ENCODE peak calls at places on chromosome 3, in six cellular contexts. M is Panc1, N is OCI-LY7, G is suprapubic skin, Q is body of pancreas, B is fibroblast of the aortic adventitia. T is an unnamed sample.

GRCh38 chr3:177538743-177539730 is 341.8 kb upstream of the TBL1XR1 start:
- DNase-seq in M (no peak), N (peak; percentile 25), G (no peak), Q (no peak), B (no peak), T (no peak)

GRCh38 chr3:4994144-4994730 is 15.0 kb downstream of the BHLHE40 start:
- DNase-seq in M (no peak), N (no peak), G (no peak), Q (no peak), B (peak; percentile 41), T (peak; percentile 86)

GRCh38 chr3:161266731-161267150 is 45.6 kb downstream of the NMD3 start:
- DNase-seq in M (peak; percentile 84), N (no peak), G (no peak), Q (no peak), B (peak; percentile 59), T (peak; percentile 84)

GRCh38 chr3:192571197-192571791 is 156.0 kb downstream of the FGF12 start:
- DNase-seq in M (peak; percentile 17), N (no peak), G (no peak), Q (peak; percentile 71), B (peak; percentile 58), T (peak; percentile 59)

GRCh38 chr3:52036222-52036694 is 20.1 kb downstream of the DUSP7 start:
- DNase-seq in M (no peak), N (no peak), G (no peak), Q (no peak), B (no peak), T (no peak)

GRCh38 chr3:52019352-52020080 is 23.8 kb upstream of the RPL29 start:
- DNase-seq in M (no peak), N (no peak), G (no peak), Q (no peak), B (no peak), T (no peak)

GRCh38 chr3:161222662-161223061 is 1.6 kb downstream of the NMD3 start:
- DNase-seq in M (no peak), N (peak; percentile 11), G (no peak), Q (no peak), B (peak; percentile 50), T (no peak)

GRCh38 chr3:103048371-103048722 is 613.5 kb downstream of the ZPLD1 start:
- DNase-seq in M (no peak), N (no peak), G (no peak), Q (no peak), B (no peak), T (no peak)

GRCh38 chr3:72346526-72346926 is 501.7 kb downstream of the SHQ1 start:
- DNase-seq in M (no peak), N (no peak), G (peak; percentile 60), Q (no peak), B (peak; percentile 98), T (peak; percentile 94)

GRCh38 chr3:147620906-147621305 is 211.7 kb downstream of the ZIC1 start:
- DNase-seq in M (no peak), N (no peak), G (no peak), Q (no peak), B (peak; percentile 34), T (no peak)

GRCh38 chr3:104388624-104389023 is 978.1 kb upstream of the ALCAM start:
- DNase-seq in M (no peak), N (no peak), G (no peak), Q (no peak), B (peak; percentile 47), T (peak; percentile 60)

DNA sequence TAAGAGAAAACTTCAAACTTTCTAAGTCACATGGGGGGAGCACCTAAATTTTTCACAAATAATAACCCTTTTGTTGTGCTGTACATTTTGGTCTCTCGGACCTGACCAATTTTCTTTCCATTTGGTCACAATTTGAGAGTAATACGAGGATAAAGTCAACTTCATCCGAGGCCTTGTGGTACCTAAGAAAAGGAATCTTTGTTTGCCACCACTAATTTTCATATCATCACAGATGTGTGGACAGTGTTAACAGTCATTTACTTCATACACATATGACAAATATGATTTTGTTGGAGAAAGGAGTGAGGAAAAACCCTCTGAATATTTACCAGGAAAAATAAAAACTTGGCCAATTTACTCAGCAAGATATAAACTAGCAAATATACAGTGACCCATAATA is 40.8 kb downstream of the VGLL4 start:
- DNase-seq in M (no peak), N (peak; percentile 23), G (no peak), Q (no peak), B (no peak), T (no peak)
- H3K4me3 ChIP-seq in M (peak overlapping the region; percentile 0), N (peak overlapping the region; percentile 52), G (no peak overlapping the region), Q (no peak overlapping the region), B (no peak overlapping the region), T (no peak overlapping the region)

GRCh38 chr3:148992027-148992634 is 791 bp downstream of the GYG1 start:
- DNase-seq in M (no peak), N (peak; percentile 61), G (no peak), Q (peak; percentile 61), B (no peak), T (peak; percentile 27)

GRCh38 chr3:148990211-148990610 is 1.1 kb upstream of the GYG1 start:
- DNase-seq in M (no peak), N (peak; percentile 5), G (no peak), Q (no peak), B (no peak), T (no peak)

GRCh38 chr3:148992635-148993230 is 1.4 kb downstream of the GYG1 start:
- DNase-seq in M (no peak), N (no peak), G (no peak), Q (no peak), B (no peak), T (no peak)

DNA sequence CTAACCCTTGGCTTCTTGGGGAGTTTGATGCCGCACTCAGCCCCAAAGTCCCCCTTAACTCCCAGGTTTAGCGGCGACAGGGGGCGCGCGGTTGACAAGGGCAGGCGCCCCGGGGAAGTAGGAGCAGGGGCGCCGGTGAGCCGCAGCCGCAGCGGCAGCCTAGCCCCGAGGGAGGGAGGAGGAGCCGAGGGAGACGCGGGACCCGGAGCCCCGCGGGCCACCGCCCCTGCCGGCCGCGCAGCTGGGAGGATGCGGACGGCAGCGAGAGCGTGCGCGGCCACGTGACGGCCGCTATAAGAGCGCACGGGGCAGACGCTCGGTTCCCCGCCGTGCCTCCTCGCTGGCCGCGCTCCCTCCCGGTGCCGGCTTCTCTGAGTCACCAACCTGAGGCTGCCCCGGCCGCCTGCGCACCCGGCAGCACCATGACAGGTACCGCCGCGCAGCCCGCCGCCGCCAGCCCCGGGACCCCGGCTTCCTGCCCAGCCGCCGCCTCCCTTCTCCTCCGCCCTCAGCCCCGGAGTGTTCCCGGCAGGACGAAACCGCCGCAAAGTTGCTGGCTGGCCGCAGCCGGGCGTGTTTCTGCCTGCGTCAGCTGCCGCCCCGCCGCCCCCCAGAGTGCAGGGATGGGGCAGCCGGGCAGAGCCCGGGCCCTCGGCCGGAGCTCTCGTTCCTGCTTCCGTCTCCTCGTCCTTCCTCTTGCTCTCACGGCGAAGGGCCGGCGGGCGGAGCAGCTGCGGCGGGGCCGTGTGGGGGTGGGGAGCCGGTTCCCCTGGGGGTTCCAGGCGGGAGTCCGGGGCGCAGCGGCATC is at the start of gene GYG1:
- DNase-seq in M (no peak), N (peak; percentile 88), G (peak; percentile 88), Q (peak; percentile 88), B (peak; percentile 76), T (peak; percentile 85)
- TF ChIP-seq CTCF in M (peak; percentile 80), N (peak; percentile 80), G (no peak), Q (peak; percentile 25), B (peak; percentile 18), T (peak; percentile 10)

GRCh38 chr3:175571096-175571495 is 712.0 kb downstream of the NAALADL2 start:
- DNase-seq in M (no peak), N (no peak), G (no peak), Q (no peak), B (no peak), T (peak; percentile 68)

GRCh38 chr3:175573226-175573625 is 714.1 kb downstream of the NAALADL2 start:
- DNase-seq in M (no peak), N (no peak), G (no peak), Q (no peak), B (no peak), T (no peak)
- H3K4me3 ChIP-seq in M (no peak overlapping the region), N (no peak overlapping the region), G (no peak overlapping the region), Q (no peak overlapping the region), B (no peak overlapping the region), T (no peak overlapping the region)

GRCh38 chr3:57464011-57464410 is 80.1 kb downstream of the DNAH12 start:
- DNase-seq in M (no peak), N (no peak), G (no peak), Q (no peak), B (no peak), T (no peak)

GRCh38 chr3:57464801-57465200 is 79.3 kb downstream of the DNAH12 start:
- DNase-seq in M (peak; percentile 0), N (peak; percentile 5), G (no peak), Q (no peak), B (peak; percentile 6), T (peak; percentile 8)
- TF ChIP-seq CTCF in M (peak; percentile 19), N (peak; percentile 40), G (no peak), Q (peak; percentile 14), B (peak; percentile 25), T (no peak)

DNA sequence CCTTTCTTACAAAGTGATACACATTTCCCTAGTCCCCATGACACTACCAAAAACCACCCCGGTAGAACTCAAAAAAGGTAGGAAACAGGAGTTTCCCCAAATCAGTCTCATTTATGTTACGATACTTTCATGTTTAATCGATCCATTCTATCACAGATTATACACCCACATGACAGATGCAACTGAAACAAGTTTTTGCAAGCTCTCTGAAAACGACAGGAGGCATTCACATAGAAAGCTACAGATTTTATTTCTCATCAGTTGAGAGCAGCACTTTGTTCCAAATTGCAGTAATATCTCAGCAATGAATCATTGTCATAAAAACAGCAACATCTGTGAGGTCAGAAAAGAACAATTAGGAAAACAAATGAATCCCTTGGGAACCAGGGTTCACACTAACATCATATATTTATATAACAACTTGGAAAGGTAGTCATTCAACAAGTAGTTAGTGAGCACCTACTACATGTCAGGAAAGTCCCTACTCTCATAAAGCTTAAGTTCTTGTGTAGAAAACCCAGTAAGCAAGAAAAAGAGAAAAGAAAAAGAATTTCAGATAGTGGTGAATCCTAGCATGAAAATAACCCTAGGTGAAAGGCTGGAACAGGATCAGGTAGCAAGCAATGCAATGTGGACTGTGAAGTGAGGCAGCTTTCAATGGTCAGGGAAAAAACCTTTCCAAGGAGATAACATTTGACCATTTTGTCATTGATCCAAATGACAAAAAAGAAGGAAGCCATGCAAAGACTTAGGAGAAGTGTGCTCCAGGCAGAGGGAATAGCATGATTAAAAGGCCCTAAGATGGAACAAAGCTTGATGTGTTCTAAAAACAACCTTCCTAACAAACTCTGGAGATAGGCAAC is 8.3 kb downstream of the PLD1 start:
- DNase-seq in M (peak; percentile 76), N (no peak), G (no peak), Q (no peak), B (peak; percentile 98), T (peak; percentile 89)
- H3K4me3 ChIP-seq in M (no peak overlapping the region), N (no peak overlapping the region), G (no peak overlapping the region), Q (no peak overlapping the region), B (no peak overlapping the region), T (no peak overlapping the region)

T was measured in epithelial cell of esophagus.